ENCODE peak calls at places on chromosome 15, in seven cellular contexts. T, F, Y, W, H, Z and D are unnamed samples.

GRCh38 chr15:39641187-39641889 is 60.5 kb downstream of the THBS1 start:
- DNase-seq in T (no peak), H (no peak), Z (no peak), Y (no peak), F (no peak), W (no peak), D (no peak)

GRCh38 chr15:70856884-70857546 is 3.1 kb upstream of the LARP6 start:
- DNase-seq in W (peak), F (peak), Y (peak), Z (peak), T (peak), H (no peak), D (peak)

GRCh38 chr15:25245801-25246622 is 192.8 kb downstream of the UBE3A start:
- DNase-seq in Y (no peak), W (no peak), T (peak), F (no peak), Z (no peak), H (no peak), D (no peak)

GRCh38 chr15:77550275-77551251 is 82.1 kb downstream of the LINGO1 start:
- DNase-seq in H (no peak), Z (peak), Y (no peak), W (no peak), T (no peak), F (no peak), D (no peak)

GRCh38 chr15:87736921-87737389 is 519.6 kb downstream of the NTRK3 start:
- DNase-seq in F (no peak), H (no peak), Z (no peak), Y (no peak), W (no peak), T (no peak), D (no peak)

GRCh38 chr15:63332367-63333078 is 49.1 kb downstream of the CA12 start:
- DNase-seq in W (peak), T (no peak), H (no peak), F (no peak), Y (no peak), Z (peak), D (peak)

GRCh38 chr15:51286816-51287215 is 51.6 kb downstream of the CYP19A1 start:
- DNase-seq in T (no peak), H (no peak), W (no peak), Y (no peak), Z (no peak), F (no peak), D (no peak)

GRCh38 chr15:41558400-41559238 is at the start of gene TYRO3:
- DNase-seq in W (peak), T (no peak), H (peak), Y (peak), F (no peak), Z (no peak), D (no peak)

GRCh38 chr15:64507293-64507802 is 47.0 kb downstream of the ZNF609 start:
- DNase-seq in Y (peak), T (peak), F (peak), Z (peak), H (no peak), W (peak), D (peak)

DNA sequence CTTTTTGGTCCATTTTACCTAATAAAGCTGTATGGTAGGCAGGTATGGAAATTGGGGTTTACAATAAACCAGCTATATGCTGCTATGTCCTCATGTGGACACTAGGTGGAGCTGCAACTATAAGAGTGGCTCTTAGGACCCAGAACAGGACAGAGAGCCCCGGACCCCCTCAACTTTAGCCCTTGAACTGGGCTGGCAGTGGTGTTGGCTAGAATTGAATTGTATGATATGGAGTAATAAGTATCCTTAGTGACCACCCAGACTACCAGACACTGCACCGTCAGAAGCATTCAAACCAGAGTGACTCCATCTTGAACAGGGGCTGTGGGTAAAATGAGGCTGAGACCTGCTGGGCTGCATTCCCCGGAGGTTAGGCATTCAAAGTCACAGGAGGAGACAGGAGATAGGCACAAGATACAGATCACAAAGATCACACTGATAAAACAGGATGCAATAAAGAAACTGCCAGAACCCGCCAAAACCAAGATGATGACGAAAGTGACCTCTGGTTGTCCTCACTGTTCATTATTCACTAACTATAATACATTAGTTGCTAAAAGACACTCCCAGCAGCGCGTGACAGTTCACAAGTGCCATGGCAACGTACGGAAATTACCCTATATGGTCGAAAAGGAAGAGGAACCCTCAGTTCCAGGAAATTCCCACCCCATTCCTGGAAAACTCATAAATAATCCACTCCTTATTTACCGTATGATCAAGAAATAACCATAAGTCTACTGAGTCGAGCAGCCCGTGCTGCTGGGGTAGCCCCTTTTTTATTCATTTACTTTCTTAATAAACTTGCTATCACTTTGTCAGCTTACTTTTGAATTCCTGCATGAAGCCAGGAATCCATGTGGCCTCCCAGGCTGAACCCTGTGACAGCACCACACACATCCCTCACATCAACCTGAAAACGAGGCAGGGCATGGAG is 68.7 kb upstream of the BLM start:
- DNase-seq in W (peak), F (peak), H (peak), T (peak), Y (peak), Z (no peak), D (no peak)
- H3K4me3 ChIP-seq in W (no peak), F (no peak), H (peak), T (no peak), Y (no peak), Z (no peak), D (no peak)

GRCh38 chr15:31330111-31330785 is 3.6 kb downstream of the KLF13 start:
- DNase-seq in T (no peak), Z (no peak), H (no peak), W (no peak), Y (no peak), F (no peak), D (no peak)
- H3K4me3 ChIP-seq in T (peak), Z (no peak), H (peak), W (no peak), Y (no peak), F (peak), D (no peak)

GRCh38 chr15:82186161-82186560 is 76.4 kb downstream of the EFL1 start:
- DNase-seq in W (no peak), H (no peak), F (no peak), T (no peak), Z (no peak), Y (no peak), D (no peak)

GRCh38 chr15:82184355-82184754 is 78.2 kb downstream of the EFL1 start:
- DNase-seq in W (no peak), F (no peak), Z (no peak), H (no peak), Y (no peak), T (no peak), D (no peak)

GRCh38 chr15:82184776-82185175 is 77.8 kb downstream of the EFL1 start:
- DNase-seq in T (no peak), F (no peak), H (no peak), Y (no peak), Z (no peak), W (no peak), D (no peak)

GRCh38 chr15:82183121-82184031 is 79.2 kb downstream of the EFL1 start:
- DNase-seq in F (no peak), Y (no peak), Z (peak), T (no peak), H (no peak), W (peak), D (peak)

GRCh38 chr15:82186748-82187415 is 75.7 kb downstream of the EFL1 start:
- DNase-seq in Y (no peak), H (no peak), W (no peak), Z (no peak), F (no peak), T (no peak), D (no peak)
- H3K4me3 ChIP-seq in Y (no peak), H (no peak), W (no peak), Z (no peak), F (no peak), T (no peak), D (no peak)

DNA sequence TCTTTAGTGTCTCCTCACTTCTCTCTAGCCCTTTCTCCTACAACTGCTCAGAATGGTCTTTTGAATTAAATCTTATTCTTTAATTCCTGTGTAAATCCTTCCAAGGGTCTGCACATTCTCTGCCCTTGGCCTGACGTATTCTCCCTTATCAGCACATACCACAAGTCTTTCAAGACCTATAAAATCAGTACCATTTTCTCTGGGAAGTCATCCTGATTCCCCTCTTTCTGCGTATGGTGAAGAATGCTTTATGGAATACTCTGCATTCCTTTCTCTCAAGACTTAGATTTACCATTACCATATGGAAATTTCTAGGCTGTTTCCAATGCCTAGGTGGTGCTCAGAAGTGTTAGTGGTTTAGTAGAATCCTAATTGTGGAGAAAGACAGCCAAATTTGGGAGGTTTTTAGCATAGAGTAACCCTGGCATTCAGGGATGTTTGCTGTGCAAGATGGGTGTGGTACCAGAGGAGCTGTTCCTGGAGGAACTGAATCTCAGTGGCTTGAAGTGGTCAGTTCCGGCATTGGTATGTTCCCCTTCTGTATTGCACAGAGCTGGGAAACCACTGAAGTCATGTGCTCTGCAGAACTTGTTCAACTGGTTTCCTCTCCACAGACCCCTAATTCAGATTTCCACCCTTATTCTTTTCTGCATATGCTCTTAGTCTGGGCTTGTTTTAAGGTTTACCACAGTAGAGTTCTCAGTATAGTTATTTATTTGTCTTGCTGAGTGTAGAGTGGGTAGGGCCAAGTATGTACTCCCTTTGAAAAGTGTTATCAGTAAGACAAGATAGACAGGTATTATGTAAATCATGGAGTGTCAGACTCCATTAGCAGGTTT is 24.5 kb downstream of the IQGAP1 start:
- DNase-seq in W (peak), H (no peak), Z (peak), Y (peak), T (peak), F (no peak), D (no peak)
- H3K4me3 ChIP-seq in W (no peak), H (peak), Z (no peak), Y (no peak), T (no peak), F (peak), D (no peak)

GRCh38 chr15:74130089-74130848 is at the start of gene ISLR2:
- DNase-seq in Y (no peak), T (no peak), Z (no peak), W (peak), F (peak), H (no peak), D (no peak)
- H3K4me3 ChIP-seq in Y (no peak), T (peak), Z (no peak), W (no peak), F (peak), H (no peak), D (no peak)

GRCh38 chr15:32898991-32899613 is 181.3 kb downstream of the GREM1 start:
- DNase-seq in H (no peak), Y (no peak), T (no peak), W (no peak), F (no peak), Z (no peak), D (no peak)
- H3K4me3 ChIP-seq in H (no peak), Y (no peak), T (no peak), W (no peak), F (no peak), Z (no peak), D (no peak)

GRCh38 chr15:33150993-33151392 is 43.5 kb downstream of the FMN1 start:
- DNase-seq in T (no peak), H (no peak), Z (no peak), F (no peak), Y (no peak), W (no peak), D (no peak)
- H3K4me3 ChIP-seq in T (no peak), H (no peak), Z (no peak), F (peak), Y (no peak), W (no peak), D (no peak)

DNA sequence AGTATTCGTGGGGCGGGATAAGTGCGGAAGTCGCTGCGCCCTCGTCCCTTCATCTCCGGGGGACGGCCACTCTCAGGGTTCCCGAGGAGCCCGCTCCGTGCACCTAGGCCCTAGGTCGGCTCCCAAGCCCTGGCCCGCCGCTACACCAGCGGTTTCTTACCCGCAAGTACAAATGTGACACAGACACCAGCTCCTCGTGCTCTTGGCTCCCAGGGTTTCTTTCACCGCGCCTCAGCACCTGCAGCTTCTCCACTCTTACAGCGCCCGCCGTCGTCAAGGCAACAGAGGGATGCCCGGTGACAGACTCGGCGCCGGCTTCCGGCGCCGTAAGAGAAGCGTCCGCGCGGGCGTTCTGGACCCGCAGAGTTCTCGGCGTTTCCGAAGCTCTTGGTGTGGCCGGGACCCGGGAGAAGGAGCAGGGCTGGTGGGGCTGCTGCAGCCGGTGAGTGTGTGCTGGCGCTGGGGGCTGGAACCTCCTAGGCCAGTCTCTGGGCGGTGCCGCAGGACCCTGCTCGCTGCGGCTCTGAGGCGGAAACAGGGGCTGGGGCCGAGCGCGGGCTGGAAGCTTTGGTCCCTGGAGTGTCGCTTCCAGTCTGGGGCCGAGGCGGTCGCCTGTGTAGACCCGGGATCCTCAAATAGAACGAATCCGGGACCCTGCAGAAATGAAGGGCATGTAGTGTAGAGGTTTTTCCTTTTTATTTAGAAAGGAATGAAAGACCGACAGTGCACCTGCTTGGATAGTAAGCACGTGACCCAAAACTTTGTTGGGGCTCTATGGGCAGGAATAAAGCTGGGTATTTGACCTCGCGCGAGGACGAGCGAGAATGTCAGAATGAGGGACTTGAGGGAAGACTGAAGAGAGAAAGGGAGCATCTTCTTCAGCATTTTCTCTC is 155.4 kb upstream of the GOLGA6L4 start:
- DNase-seq in T (no peak), F (no peak), Z (no peak), W (peak), H (no peak), Y (no peak), D (no peak)
- H3K4me3 ChIP-seq in T (peak), F (peak), Z (peak), W (peak), H (no peak), Y (no peak), D (peak)